ENCODE peak calls at places on chromosomes 13 and 19, in five cellular contexts. A, F, S, W and K are unnamed samples.

GRCh38 chr13:113366031-113366588 is 2.2 kb upstream of the GRTP1 start:
- DNase-seq in A (no peak), W (no peak), S (no peak), F (no peak), K (peak; percentile 22)

GRCh38 chr19:7869453-7869909 is 4.7 kb downstream of the PRR36 start:
- DNase-seq in S (peak; percentile 47), W (peak; percentile 81), A (no peak), F (peak; percentile 85), K (peak; percentile 79)

GRCh38 chr13:52916483-52916990 is 68.1 kb upstream of the PCDH8 start:
- DNase-seq in A (no peak), F (no peak), S (no peak), W (no peak), K (no peak)

GRCh38 chr19:46704379-46705076 is 12.4 kb downstream of the PRKD2 start:
- DNase-seq in F (peak; percentile 86), S (peak; percentile 59), A (no peak), W (peak; percentile 94), K (peak; percentile 89)

GRCh38 chr13:60538566-60538965 is 141.5 kb downstream of the TDRD3 start:
- DNase-seq in S (no peak), F (no peak), W (no peak), A (no peak), K (no peak)

GRCh38 chr13:31119966-31120733 is 41.6 kb downstream of the HSPH1 start:
- DNase-seq in S (peak; percentile 7), A (peak; percentile 91), W (no peak), F (no peak), K (no peak)

GRCh38 chr13:29849071-29849541 is 1.3 kb downstream of the UBL3 start:
- DNase-seq in F (no peak), S (peak; percentile 54), W (peak; percentile 37), A (no peak), K (no peak)

GRCh38 chr19:6744381-6745288 is 5.2 kb downstream of the TRIP10 start:
- DNase-seq in F (no peak), A (peak; percentile 29), W (no peak), S (peak; percentile 91), K (no peak)

GRCh38 chr13:75803175-75803611 is 167.1 kb downstream of the LMO7 start:
- DNase-seq in S (no peak), F (no peak), A (peak; percentile 82), W (no peak), K (no peak)

GRCh38 chr13:44578064-44578394 is 1.9 kb upstream of the TSC22D1 start:
- DNase-seq in S (no peak), W (no peak), A (no peak), F (no peak), K (no peak)

GRCh38 chr19:35843676-35844481 is 8.4 kb downstream of the NPHS1 start:
- DNase-seq in W (no peak), A (peak; percentile 48), S (peak; percentile 17), F (no peak), K (peak; percentile 72)

GRCh38 chr13:87052731-87053130 is 618.4 kb upstream of the SLITRK5 start:
- DNase-seq in W (no peak), F (no peak), S (peak; percentile 4), A (no peak), K (no peak)

GRCh38 chr19:43527860-43528622 is 1.0 kb upstream of the ETHE1 start:
- DNase-seq in W (no peak), F (no peak), S (peak; percentile 34), A (peak; percentile 70), K (no peak)

GRCh38 chr13:44801990-44802389 is 187.3 kb downstream of the NUFIP1 start:
- DNase-seq in F (no peak), S (peak; percentile 83), A (no peak), W (no peak), K (no peak)

GRCh38 chr13:105471683-105472082 is 1063.8 kb downstream of the EFNB2 start:
- DNase-seq in S (peak; percentile 46), A (no peak), W (no peak), F (no peak), K (no peak)

GRCh38 chr19:15864824-15865223 is 33.0 kb downstream of the CYP4F2 start:
- DNase-seq in A (no peak), W (no peak), S (no peak), F (no peak), K (no peak)

GRCh38 chr13:35978607-35979316 is 152.4 kb downstream of the DCLK1 start:
- DNase-seq in F (no peak), A (no peak), W (peak; percentile 21), S (peak; percentile 88), K (peak; percentile 55)

GRCh38 chr19:57803594-57804325 is 11.0 kb downstream of the ZNF552 start:
- DNase-seq in S (peak; percentile 76), W (peak; percentile 30), A (no peak), F (no peak), K (peak; percentile 66)

GRCh38 chr19:58531052-58531600 is 11.5 kb upstream of the ZBTB45 start:
- DNase-seq in A (no peak), S (no peak), W (no peak), F (no peak), K (no peak)

GRCh38 chr13:41658057-41658642 is 200.8 kb downstream of the RGCC start:
- DNase-seq in S (peak; percentile 83), W (no peak), A (no peak), F (no peak), K (no peak)

GRCh38 chr13:61002686-61003085 is 413.0 kb downstream of the PCDH20 start:
- DNase-seq in S (no peak), W (no peak), A (no peak), F (no peak), K (no peak)

GRCh38 chr13:36718146-36718545 is 44.3 kb downstream of the SERTM1 start:
- DNase-seq in S (peak; percentile 69), W (no peak), F (no peak), A (no peak), K (no peak)

GRCh38 chr13:47230155-47230554 is 333.3 kb upstream of the HTR2A start:
- DNase-seq in F (no peak), W (no peak), S (no peak), A (no peak), K (no peak)

GRCh38 chr19:49875801-49876421 is 1.2 kb downstream of the AKT1S1 start:
- DNase-seq in S (no peak), F (peak; percentile 64), W (peak; percentile 70), A (no peak), K (peak; percentile 75)